ENCODE peak calls at places on chromosomes 11 and 22, in ten cellular contexts. One of them, this sample, is unnamed.

GRCh38 chr11:114160884-114161283 is 101.4 kb downstream of the ZBTB16 start:
- DNase-seq in Peyer's patch: no peak
- DNase-seq in left lung: no peak
- DNase-seq in IMR-90: no peak
- DNase-seq in ovary: no peak
- DNase-seq in pancreas: no peak
- DNase-seq in cardiac fibroblast: peak
- DNase-seq in AG04450: no peak
- DNase-seq in heart right ventricle: no peak
- DNase-seq in GM12878: no peak
- DNase-seq in this sample: no peak

GRCh38 chr11:129530154-129530895 is 154.7 kb downstream of the BARX2 start:
- DNase-seq in Peyer's patch: no peak
- DNase-seq in left lung: no peak
- DNase-seq in IMR-90: no peak
- DNase-seq in ovary: no peak
- DNase-seq in pancreas: no peak
- DNase-seq in cardiac fibroblast: no peak
- DNase-seq in AG04450: no peak
- DNase-seq in heart right ventricle: no peak
- DNase-seq in GM12878: no peak
- DNase-seq in this sample: no peak

GRCh38 chr11:82494988-82495432 is 238.7 kb downstream of the FAM181B start:
- DNase-seq in Peyer's patch: no peak
- DNase-seq in left lung: no peak
- DNase-seq in IMR-90: no peak
- DNase-seq in ovary: no peak
- DNase-seq in pancreas: no peak
- DNase-seq in cardiac fibroblast: no peak
- DNase-seq in AG04450: no peak
- DNase-seq in heart right ventricle: no peak
- DNase-seq in GM12878: no peak
- DNase-seq in this sample: no peak

GRCh38 chr11:28528217-28528616 is 420.0 kb downstream of the METTL15 start:
- DNase-seq in Peyer's patch: no peak
- DNase-seq in left lung: no peak
- DNase-seq in IMR-90: no peak
- DNase-seq in ovary: no peak
- DNase-seq in pancreas: no peak
- DNase-seq in cardiac fibroblast: peak
- DNase-seq in AG04450: no peak
- DNase-seq in heart right ventricle: no peak
- DNase-seq in GM12878: no peak
- DNase-seq in this sample: no peak

GRCh38 chr11:28343304-28344233 is 235.4 kb downstream of the METTL15 start:
- DNase-seq in Peyer's patch: no peak
- DNase-seq in left lung: no peak
- DNase-seq in IMR-90: peak
- DNase-seq in ovary: no peak
- DNase-seq in pancreas: no peak
- DNase-seq in cardiac fibroblast: peak
- DNase-seq in AG04450: peak
- DNase-seq in heart right ventricle: no peak
- DNase-seq in GM12878: no peak
- DNase-seq in this sample: peak

GRCh38 chr11:44961894-44962293 is 11.2 kb upstream of the TP53I11 start:
- DNase-seq in Peyer's patch: no peak
- DNase-seq in left lung: no peak
- DNase-seq in IMR-90: no peak
- DNase-seq in ovary: no peak
- DNase-seq in pancreas: no peak
- DNase-seq in cardiac fibroblast: no peak
- DNase-seq in AG04450: no peak
- DNase-seq in heart right ventricle: no peak
- DNase-seq in GM12878: no peak
- DNase-seq in this sample: no peak

GRCh38 chr11:38543311-38543710 is 1945.3 kb upstream of the RAG2 start:
- DNase-seq in Peyer's patch: no peak
- DNase-seq in left lung: no peak
- DNase-seq in IMR-90: peak
- DNase-seq in ovary: no peak
- DNase-seq in pancreas: no peak
- DNase-seq in cardiac fibroblast: peak
- DNase-seq in AG04450: peak
- DNase-seq in heart right ventricle: no peak
- DNase-seq in GM12878: no peak
- DNase-seq in this sample: peak

GRCh38 chr11:12388171-12388570 is 10.8 kb downstream of the PARVA start:
- DNase-seq in Peyer's patch: no peak
- DNase-seq in left lung: no peak
- DNase-seq in IMR-90: no peak
- DNase-seq in ovary: no peak
- DNase-seq in pancreas: no peak
- DNase-seq in cardiac fibroblast: no peak
- DNase-seq in AG04450: no peak
- DNase-seq in heart right ventricle: no peak
- DNase-seq in GM12878: no peak
- DNase-seq in this sample: no peak

GRCh38 chr11:358129-358805 is 11.0 kb upstream of the B4GALNT4 start:
- DNase-seq in Peyer's patch: no peak
- DNase-seq in left lung: no peak
- DNase-seq in IMR-90: no peak
- DNase-seq in ovary: no peak
- DNase-seq in pancreas: no peak
- DNase-seq in cardiac fibroblast: no peak
- DNase-seq in AG04450: no peak
- DNase-seq in heart right ventricle: no peak
- DNase-seq in GM12878: no peak
- DNase-seq in this sample: no peak

GRCh38 chr11:130891326-130891725 is 25.0 kb downstream of the SNX19 start:
- DNase-seq in Peyer's patch: no peak
- DNase-seq in left lung: no peak
- DNase-seq in IMR-90: peak
- DNase-seq in ovary: no peak
- DNase-seq in pancreas: no peak
- DNase-seq in cardiac fibroblast: peak
- DNase-seq in AG04450: no peak
- DNase-seq in heart right ventricle: no peak
- DNase-seq in GM12878: no peak
- DNase-seq in this sample: peak

GRCh38 chr11:88292156-88292844 is 45.2 kb downstream of the CTSC start:
- DNase-seq in Peyer's patch: peak
- DNase-seq in left lung: no peak
- DNase-seq in IMR-90: peak
- DNase-seq in ovary: no peak
- DNase-seq in pancreas: peak
- DNase-seq in cardiac fibroblast: peak
- DNase-seq in AG04450: no peak
- DNase-seq in heart right ventricle: no peak
- DNase-seq in GM12878: no peak
- DNase-seq in this sample: peak

GRCh38 chr11:96084610-96085348 is 160.9 kb upstream of the MTMR2 start:
- DNase-seq in Peyer's patch: no peak
- DNase-seq in left lung: no peak
- DNase-seq in IMR-90: peak
- DNase-seq in ovary: no peak
- DNase-seq in pancreas: no peak
- DNase-seq in cardiac fibroblast: no peak
- DNase-seq in AG04450: no peak
- DNase-seq in heart right ventricle: no peak
- DNase-seq in GM12878: no peak
- DNase-seq in this sample: no peak

GRCh38 chr22:47631571-47632102 is 869.2 kb downstream of the TBC1D22A start:
- DNase-seq in Peyer's patch: no peak
- DNase-seq in left lung: no peak
- DNase-seq in IMR-90: no peak
- DNase-seq in ovary: peak
- DNase-seq in pancreas: no peak
- DNase-seq in cardiac fibroblast: no peak
- DNase-seq in AG04450: no peak
- DNase-seq in heart right ventricle: no peak
- DNase-seq in GM12878: no peak
- DNase-seq in this sample: no peak

GRCh38 chr22:17802411-17802810 is 28.1 kb upstream of the BID start:
- DNase-seq in Peyer's patch: no peak
- DNase-seq in left lung: no peak
- DNase-seq in IMR-90: no peak
- DNase-seq in ovary: no peak
- DNase-seq in pancreas: no peak
- DNase-seq in cardiac fibroblast: no peak
- DNase-seq in AG04450: no peak
- DNase-seq in heart right ventricle: no peak
- DNase-seq in GM12878: no peak
- DNase-seq in this sample: no peak

GRCh38 chr11:128482512-128483191 is 104.7 kb downstream of the ETS1 start:
- DNase-seq in Peyer's patch: no peak
- DNase-seq in left lung: no peak
- DNase-seq in IMR-90: peak
- DNase-seq in ovary: no peak
- DNase-seq in pancreas: no peak
- DNase-seq in cardiac fibroblast: peak
- DNase-seq in AG04450: no peak
- DNase-seq in heart right ventricle: no peak
- DNase-seq in GM12878: no peak
- DNase-seq in this sample: no peak
- H3K4me3 ChIP-seq in Peyer's patch: peak
- H3K4me3 ChIP-seq in left lung: no peak
- H3K4me3 ChIP-seq in IMR-90: no peak
- H3K4me3 ChIP-seq in ovary: no peak
- H3K4me3 ChIP-seq in pancreas: no peak
- H3K4me3 ChIP-seq in cardiac fibroblast: no peak
- H3K4me3 ChIP-seq in AG04450: no peak
- H3K4me3 ChIP-seq in heart right ventricle: no peak
- H3K4me3 ChIP-seq in GM12878: peak
- H3K4me3 ChIP-seq in this sample: no peak

DNA sequence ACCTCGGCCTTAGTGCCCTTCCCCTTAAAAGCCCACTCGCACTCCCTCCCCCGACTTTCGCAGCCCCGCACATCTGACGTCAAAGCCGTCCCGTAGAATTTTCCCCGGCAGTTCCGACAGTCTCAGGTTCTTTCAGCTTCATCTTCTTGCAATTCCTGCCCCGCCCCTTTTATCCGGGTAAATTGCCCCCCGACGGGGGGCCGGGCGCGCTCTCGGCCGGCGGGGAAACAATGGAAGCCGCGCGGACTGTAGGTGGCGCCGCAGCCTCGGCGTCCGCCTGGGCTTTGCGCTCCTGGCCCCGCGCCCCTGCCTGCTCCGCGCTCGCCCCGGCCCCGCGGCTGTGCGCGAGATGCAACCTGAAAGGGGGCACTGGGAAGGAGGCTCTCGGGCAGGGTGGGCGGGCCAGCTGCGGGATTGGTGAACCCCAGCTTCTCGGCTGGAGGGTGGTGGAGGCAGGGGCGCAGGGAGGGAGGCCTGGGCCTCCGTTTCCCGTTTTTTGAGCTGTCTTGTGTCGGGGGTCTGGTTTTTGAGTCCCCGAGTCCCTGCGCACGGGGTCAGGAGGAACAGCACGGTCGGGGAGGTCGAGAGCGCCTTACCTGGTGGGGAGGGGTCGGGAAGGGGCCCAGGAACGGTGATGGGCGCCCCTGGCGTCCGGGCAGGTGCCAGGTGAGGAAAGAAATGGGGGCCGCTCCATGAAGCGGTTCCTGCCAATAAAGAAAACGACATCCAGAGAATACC is 855 bp upstream of the FGF19 start:
- DNase-seq in Peyer's patch: no peak
- DNase-seq in left lung: no peak
- DNase-seq in IMR-90: no peak
- DNase-seq in ovary: no peak
- DNase-seq in pancreas: no peak
- DNase-seq in cardiac fibroblast: peak
- DNase-seq in AG04450: no peak
- DNase-seq in heart right ventricle: no peak
- DNase-seq in GM12878: no peak
- DNase-seq in this sample: peak
- TF ChIP-seq CTCF in Peyer's patch: peak
- TF ChIP-seq CTCF in left lung: peak
- TF ChIP-seq CTCF in IMR-90: peak
- TF ChIP-seq CTCF in ovary: no peak
- TF ChIP-seq CTCF in pancreas: no peak
- TF ChIP-seq CTCF in cardiac fibroblast: peak
- TF ChIP-seq CTCF in AG04450: peak
- TF ChIP-seq CTCF in heart right ventricle: peak
- TF ChIP-seq CTCF in GM12878: peak
- TF ChIP-seq CTCF in this sample: peak

DNA sequence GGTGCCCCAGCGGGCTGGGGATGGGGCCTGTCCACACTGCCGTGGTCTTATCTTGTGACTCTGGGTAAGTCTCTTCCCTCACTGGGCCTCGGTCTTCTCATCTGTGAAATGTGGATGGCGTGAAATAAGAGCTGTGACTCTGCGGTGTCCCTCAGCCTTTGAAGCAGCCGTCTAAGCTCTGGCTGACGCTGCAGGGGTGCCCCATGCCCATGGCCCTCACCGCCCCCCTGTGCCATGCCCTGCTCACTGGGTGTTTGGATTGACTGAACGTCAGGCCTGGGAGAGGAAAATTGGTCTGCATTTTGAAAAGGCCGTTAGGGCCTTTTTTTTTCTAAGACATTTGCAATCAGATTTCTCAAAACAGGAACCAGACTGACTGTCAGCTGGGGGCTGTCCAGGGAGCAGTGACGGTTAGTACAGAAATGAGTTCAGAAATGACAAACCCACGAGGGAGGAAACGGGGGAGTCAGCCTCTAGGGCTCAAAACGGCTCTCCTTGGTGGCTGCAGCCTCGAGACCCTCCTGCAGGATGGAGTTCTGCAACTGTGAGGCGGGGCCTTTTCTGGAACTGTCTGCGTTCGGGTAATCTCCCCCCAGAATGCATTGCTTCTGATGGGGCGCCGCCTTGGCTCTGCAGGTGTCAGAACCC is 1.9 kb downstream of the GRK2 start:
- DNase-seq in Peyer's patch: peak
- DNase-seq in left lung: no peak
- DNase-seq in IMR-90: no peak
- DNase-seq in ovary: no peak
- DNase-seq in pancreas: no peak
- DNase-seq in cardiac fibroblast: no peak
- DNase-seq in AG04450: no peak
- DNase-seq in heart right ventricle: peak
- DNase-seq in GM12878: peak
- DNase-seq in this sample: no peak
- H3K4me3 ChIP-seq in Peyer's patch: peak
- H3K4me3 ChIP-seq in left lung: peak
- H3K4me3 ChIP-seq in IMR-90: no peak
- H3K4me3 ChIP-seq in ovary: peak
- H3K4me3 ChIP-seq in pancreas: no peak
- H3K4me3 ChIP-seq in cardiac fibroblast: peak
- H3K4me3 ChIP-seq in AG04450: peak
- H3K4me3 ChIP-seq in heart right ventricle: peak
- H3K4me3 ChIP-seq in GM12878: peak
- H3K4me3 ChIP-seq in this sample: peak

DNA sequence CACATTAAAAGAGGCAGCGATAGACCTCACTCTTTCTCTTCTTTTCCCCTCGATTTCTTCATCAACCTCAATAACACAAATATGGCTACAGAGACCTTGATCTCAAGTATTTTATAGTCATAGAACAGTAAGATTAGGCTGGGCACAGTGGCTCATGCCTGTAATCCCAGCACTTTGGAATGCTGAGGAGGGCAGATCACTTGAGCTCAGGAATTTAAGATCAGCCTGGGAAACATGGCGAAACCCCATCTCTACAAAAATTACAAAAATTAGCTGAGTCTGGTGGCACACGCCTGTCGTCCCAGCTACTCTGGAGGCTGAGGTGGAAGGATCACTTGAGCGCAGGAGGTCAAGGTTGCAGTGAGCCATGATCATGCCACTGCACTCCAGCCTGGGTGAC is 14.6 kb downstream of the SLN start:
- DNase-seq in Peyer's patch: no peak
- DNase-seq in left lung: no peak
- DNase-seq in IMR-90: no peak
- DNase-seq in ovary: no peak
- DNase-seq in pancreas: no peak
- DNase-seq in cardiac fibroblast: no peak
- DNase-seq in AG04450: no peak
- DNase-seq in heart right ventricle: no peak
- DNase-seq in GM12878: no peak
- DNase-seq in this sample: no peak
- TF ChIP-seq CTCF in Peyer's patch: no peak
- TF ChIP-seq CTCF in left lung: no peak
- TF ChIP-seq CTCF in IMR-90: no peak
- TF ChIP-seq CTCF in ovary: no peak
- TF ChIP-seq CTCF in pancreas: no peak
- TF ChIP-seq CTCF in cardiac fibroblast: no peak
- TF ChIP-seq CTCF in AG04450: no peak
- TF ChIP-seq CTCF in heart right ventricle: no peak
- TF ChIP-seq CTCF in GM12878: no peak
- TF ChIP-seq CTCF in this sample: no peak